ENCODE peak calls at places on chromosomes 3 and 15, in six cellular contexts. U is ovary, A is fibroblast of mammary gland, M is esophagus squamous epithelium, O is lower leg skin, Z is NB4. S is an unnamed sample.

GRCh38 chr3:11187678-11188077 is 33.4 kb downstream of the HRH1 start:
- DNase-seq in U (no peak), O (no peak), A (no peak), M (no peak), Z (no peak), S (no peak)

GRCh38 chr3:45062697-45063070 is 36.6 kb downstream of the CLEC3B start:
- DNase-seq in U (no peak), O (no peak), Z (no peak), M (no peak), A (no peak), S (no peak)

GRCh38 chr3:30469125-30469524 is 137.3 kb upstream of the TGFBR2 start:
- DNase-seq in A (no peak), Z (no peak), U (no peak), M (no peak), O (no peak), S (no peak)

GRCh38 chr3:100264242-100264641 is 3.5 kb downstream of the TBC1D23 start:
- DNase-seq in O (no peak), A (peak; percentile 45), M (no peak), Z (no peak), U (no peak), S (no peak)

GRCh38 chr3:159764211-159765024 is 224.2 kb upstream of the IL12A start:
- DNase-seq in Z (no peak), O (no peak), A (peak; percentile 79), M (no peak), U (peak; percentile 13), S (no peak)

GRCh38 chr3:114709102-114709501 is 415.3 kb downstream of the TIGIT start:
- DNase-seq in U (no peak), A (peak; percentile 82), M (no peak), Z (peak; percentile 13), O (no peak), S (no peak)

GRCh38 chr15:85504739-85505676 is 124.6 kb downstream of the AKAP13 start:
- DNase-seq in U (peak; percentile 11), O (peak; percentile 73), A (peak; percentile 81), M (no peak), Z (peak; percentile 73), S (no peak)

GRCh38 chr15:63439536-63440264 is 58.1 kb upstream of the CA12 start:
- DNase-seq in M (no peak), Z (no peak), O (no peak), A (peak; percentile 25), U (no peak), S (no peak)

GRCh38 chr3:45688194-45688881 is 858 bp upstream of the SACM1L start:
- DNase-seq in U (peak; percentile 43), M (no peak), A (no peak), O (no peak), Z (peak; percentile 71), S (no peak)

GRCh38 chr15:56040081-56041035 is 46.9 kb upstream of the NEDD4 start:
- DNase-seq in U (peak; percentile 30), M (peak; percentile 3), O (peak; percentile 79), A (peak; percentile 95), Z (peak; percentile 27), S (no peak)

GRCh38 chr15:31455499-31455898 is 128.9 kb downstream of the KLF13 start:
- DNase-seq in A (no peak), O (no peak), U (no peak), M (no peak), Z (no peak), S (no peak)

GRCh38 chr3:5463986-5464385 is 276.5 kb downstream of the EDEM1 start:
- DNase-seq in A (no peak), Z (peak; percentile 89), M (no peak), O (no peak), U (no peak), S (no peak)

GRCh38 chr15:64010719-64011118 is 35.6 kb downstream of the DAPK2 start:
- DNase-seq in Z (peak; percentile 94), O (peak; percentile 66), U (no peak), A (peak; percentile 81), M (peak; percentile 54), S (no peak)

GRCh38 chr3:47250309-47251060 is 32.1 kb downstream of the KIF9 start:
- DNase-seq in A (peak; percentile 42), M (no peak), O (no peak), U (no peak), Z (peak; percentile 55), S (peak; percentile 18)

GRCh38 chr15:81363261-81363660 is 10.8 kb downstream of the TMC3 start:
- DNase-seq in O (no peak), U (no peak), A (no peak), Z (no peak), M (no peak), S (no peak)

GRCh38 chr3:14144423-14145075 is 19.7 kb downstream of the TMEM43 start:
- DNase-seq in O (peak; percentile 92), Z (peak; percentile 95), A (peak; percentile 99), M (peak; percentile 40), U (peak; percentile 67), S (peak; percentile 87)

GRCh38 chr3:196624907-196625306 is 14.6 kb upstream of the NRROS start:
- DNase-seq in U (no peak), M (no peak), Z (peak; percentile 19), A (no peak), O (no peak), S (no peak)

GRCh38 chr3:184812845-184813157 is 835 bp downstream of the VPS8 start:
- DNase-seq in O (no peak), Z (no peak), U (no peak), M (no peak), A (no peak), S (no peak)

GRCh38 chr3:36944012-36944640 is 728 bp downstream of the TRANK1 start:
- DNase-seq in Z (peak; percentile 42), A (peak; percentile 48), M (no peak), U (peak; percentile 62), O (peak; percentile 24), S (no peak)

GRCh38 chr3:119311191-119311925 is 17.2 kb downstream of the ARHGAP31 start:
- DNase-seq in U (no peak), O (no peak), M (no peak), A (peak; percentile 91), Z (peak; percentile 56), S (no peak)

GRCh38 chr3:13665582-13666226 is 116.8 kb downstream of the FBLN2 start:
- DNase-seq in O (no peak), M (no peak), U (no peak), Z (no peak), A (no peak), S (no peak)

GRCh38 chr3:101009386-101009785 is 16.2 kb upstream of the ABI3BP start:
- DNase-seq in Z (no peak), A (peak; percentile 61), U (no peak), O (no peak), M (no peak), S (no peak)

GRCh38 chr15:35880896-35881295 is 334.9 kb upstream of the DPH6 start:
- DNase-seq in U (no peak), M (no peak), Z (no peak), O (no peak), A (no peak), S (no peak)

DNA sequence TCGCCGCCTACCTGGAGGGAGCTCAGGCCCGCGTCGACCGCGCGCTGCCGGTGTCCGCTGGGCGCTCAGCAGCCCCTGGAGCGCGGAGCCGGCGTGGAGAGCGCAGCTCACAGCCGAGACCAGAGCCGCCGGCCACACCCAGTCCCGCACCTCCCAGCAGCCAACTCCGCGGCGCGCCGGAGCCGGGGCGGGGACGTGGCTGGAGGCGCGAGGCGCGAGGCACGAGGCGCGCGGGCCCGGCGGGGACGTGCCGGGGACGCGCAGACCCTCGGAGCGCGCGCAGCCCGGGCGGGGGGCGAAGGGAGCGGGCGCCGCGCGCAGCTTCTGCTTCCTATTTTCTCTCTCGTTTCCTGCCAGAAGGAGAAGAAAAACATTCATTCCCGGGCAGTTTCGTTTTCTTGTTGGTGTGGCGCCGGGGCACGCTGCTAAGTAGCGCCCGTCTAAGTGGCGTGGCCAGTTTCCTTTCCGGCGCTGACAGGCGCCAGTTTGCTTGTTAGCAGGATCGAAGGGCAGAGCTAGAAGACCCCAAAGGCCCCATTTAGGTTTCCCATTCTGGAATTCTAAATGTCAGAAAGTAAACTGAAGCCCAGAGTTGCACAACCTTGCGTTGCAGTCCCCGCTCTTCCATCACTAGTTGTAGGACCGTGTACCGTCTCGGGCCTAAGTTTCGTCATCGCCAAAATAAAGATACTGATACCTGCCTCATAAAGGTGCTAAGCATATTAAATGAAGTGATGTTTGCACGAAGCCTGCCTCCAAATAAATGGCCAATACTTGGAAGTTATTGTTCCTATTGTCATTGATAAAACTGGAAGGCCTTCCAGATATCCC is at the start of gene GNB4:
- DNase-seq in M (peak; percentile 12), A (peak; percentile 76), Z (peak; percentile 93), O (peak; percentile 70), U (peak; percentile 60), S (no peak)
- H3K4me3 ChIP-seq in M (peak within 1 kb of the TSS; percentile 64), A (peak within 1 kb of the TSS; percentile 60), Z (peak within 1 kb of the TSS; percentile 81), O (peak within 1 kb of the TSS; percentile 69), U (peak within 1 kb of the TSS; percentile 58), S (peak within 1 kb of the TSS; percentile 58)

GRCh38 chr3:98564282-98565005 is 29.0 kb downstream of the CPOX start:
- DNase-seq in O (no peak), U (no peak), A (no peak), M (no peak), Z (no peak), S (no peak)

GRCh38 chr3:98565237-98565643 is 28.2 kb downstream of the CPOX start:
- DNase-seq in U (no peak), Z (no peak), O (no peak), A (no peak), M (no peak), S (peak; percentile 53)

GRCh38 chr3:98561727-98562521 is 30.1 kb downstream of the GPR15 start:
- DNase-seq in O (no peak), U (no peak), M (no peak), A (peak; percentile 34), Z (peak; percentile 12), S (no peak)

GRCh38 chr3:98565843-98566242 is 27.6 kb downstream of the CPOX start:
- DNase-seq in O (no peak), Z (no peak), M (no peak), U (no peak), A (no peak), S (no peak)

GRCh38 chr3:98563661-98564281 is 29.6 kb downstream of the CPOX start:
- DNase-seq in O (no peak), Z (peak; percentile 23), U (no peak), M (no peak), A (peak; percentile 75), S (no peak)
- H3K4me3 ChIP-seq in O (no peak overlapping the region), Z (no peak overlapping the region), U (no peak overlapping the region), M (no peak overlapping the region), A (no peak overlapping the region), S (no peak overlapping the region)

GRCh38 chr15:34754674-34755418 is at the start of gene GJD2:
- DNase-seq in M (no peak), A (no peak), Z (no peak), U (no peak), O (no peak), S (no peak)
- H3K4me3 ChIP-seq in M (no peak within 1 kb of the TSS), A (no peak within 1 kb of the TSS), Z (no peak within 1 kb of the TSS), U (peak within 1 kb of the TSS; percentile 5), O (no peak within 1 kb of the TSS), S (no peak within 1 kb of the TSS)

DNA sequence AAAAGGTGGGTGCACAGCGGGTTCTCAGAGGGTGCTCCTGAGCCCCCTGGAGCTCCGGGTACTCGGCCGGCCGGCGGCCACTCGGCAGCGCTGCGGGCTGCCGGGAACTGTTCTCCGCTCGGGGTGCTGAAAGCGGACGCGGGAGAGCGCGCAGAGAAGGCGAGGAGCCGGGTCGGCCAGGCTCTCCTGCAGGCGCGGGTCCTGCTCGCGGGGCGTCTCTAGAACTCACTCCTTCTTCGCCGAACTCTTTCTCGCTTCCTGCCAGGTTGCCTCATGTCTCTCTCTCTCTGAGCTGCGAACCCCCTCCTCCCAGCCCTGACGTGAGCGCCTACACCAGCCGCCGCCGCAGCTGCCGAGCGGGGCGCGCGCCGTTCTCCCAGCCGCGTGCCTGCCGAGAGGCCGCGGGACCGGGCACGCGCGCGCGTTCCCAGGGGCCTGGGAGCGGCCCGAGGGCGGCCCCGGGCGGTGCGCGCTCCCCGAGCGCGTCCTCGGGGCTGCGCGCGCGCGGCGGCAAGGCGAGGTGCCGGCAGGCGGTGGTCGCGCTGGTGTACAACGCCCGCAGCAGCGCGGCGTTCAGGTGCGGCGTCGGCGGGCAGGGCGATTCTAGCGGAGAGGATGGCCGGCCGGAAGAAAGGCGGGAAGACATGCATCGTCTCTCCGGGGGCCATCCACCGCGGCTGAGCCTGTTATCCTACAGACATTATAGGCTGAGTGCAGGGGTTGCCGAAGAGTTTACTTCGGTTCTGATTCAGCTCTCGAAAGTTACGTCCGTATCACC is at the start of gene PEX5L:
- DNase-seq in U (peak; percentile 43), A (peak; percentile 35), Z (peak; percentile 12), M (no peak), O (no peak), S (no peak)
- H3K4me3 ChIP-seq in U (peak within 1 kb of the TSS; percentile 30), A (peak within 1 kb of the TSS; percentile 37), Z (no peak within 1 kb of the TSS), M (no peak within 1 kb of the TSS), O (no peak within 1 kb of the TSS), S (peak within 1 kb of the TSS; percentile 27)